ENCODE peak calls at places on chromosomes 3 and 15, in four cellular contexts. P is effector memory CD4-positive, alpha-beta T cell; Q is activated naive CD4-positive, alpha-beta T cell treated with Interleukin-2 at 50 U/mL for 16 hours; L is body of pancreas. X is an unnamed sample.

GRCh38 chr3:105965384-105965783 is 96.6 kb upstream of the CBLB start:
- DNase-seq in Q (no peak), L (no peak), P (no peak), X (no peak)

GRCh38 chr15:77985031-77985930 is 92.2 kb downstream of the TBC1D2B start:
- DNase-seq in P (no peak), L (no peak), Q (no peak), X (no peak)

GRCh38 chr3:53030864-53031445 is 14.9 kb downstream of the SFMBT1 start:
- DNase-seq in Q (peak), L (no peak), P (peak), X (peak)

GRCh38 chr3:129021140-129021551 is 20.0 kb downstream of the EFCC1 start:
- DNase-seq in L (no peak), Q (no peak), P (no peak), X (no peak)

GRCh38 chr3:114600571-114600970 is 306.7 kb downstream of the TIGIT start:
- DNase-seq in P (no peak), Q (no peak), L (no peak), X (no peak)

GRCh38 chr3:9727041-9727595 is 4.4 kb upstream of the BRPF1 start:
- DNase-seq in Q (peak), L (no peak), P (peak), X (peak)

GRCh38 chr3:129068291-129068886 is 7.8 kb downstream of the GP9 start:
- DNase-seq in P (no peak), Q (no peak), L (peak), X (no peak)

GRCh38 chr3:177574232-177574856 is 377.1 kb upstream of the TBL1XR1 start:
- DNase-seq in P (no peak), L (peak), Q (no peak), X (peak)

GRCh38 chr3:151788401-151788800 is 25.5 kb upstream of the AADAC start:
- DNase-seq in P (no peak), Q (no peak), L (no peak), X (no peak)

X was measured in HT-29.